ENCODE peak calls at places on chromosomes 16 and 17, in five cellular contexts. One of them, this sample, is unnamed.

GRCh38 chr16:49452568-49452967 is 79.0 kb downstream of the C16orf78 start:
- DNase-seq in GM18507: no peak
- DNase-seq in progenitor cell of endocrine pancreas: no peak
- DNase-seq in prostate gland: no peak
- DNase-seq in Ammon's horn: no peak
- DNase-seq in this sample: no peak

GRCh38 chr17:34582185-34582900 is 3.0 kb downstream of the TMEM132E start:
- DNase-seq in GM18507: no peak
- DNase-seq in prostate gland: no peak
- DNase-seq in Ammon's horn: no peak
- DNase-seq in progenitor cell of endocrine pancreas: no peak
- DNase-seq in this sample: peak

GRCh38 chr17:48575673-48576478 is 2.3 kb downstream of the HOXB4 start:
- DNase-seq in progenitor cell of endocrine pancreas: no peak
- DNase-seq in Ammon's horn: no peak
- DNase-seq in prostate gland: no peak
- DNase-seq in GM18507: no peak
- DNase-seq in this sample: no peak

GRCh38 chr17:39755550-39756375 is 18.0 kb downstream of the GRB7 start:
- DNase-seq in Ammon's horn: no peak
- DNase-seq in progenitor cell of endocrine pancreas: no peak
- DNase-seq in prostate gland: no peak
- DNase-seq in GM18507: no peak
- DNase-seq in this sample: no peak

GRCh38 chr17:43755389-43755875 is 3.2 kb downstream of the SOST start:
- DNase-seq in Ammon's horn: no peak
- DNase-seq in prostate gland: no peak
- DNase-seq in progenitor cell of endocrine pancreas: peak
- DNase-seq in GM18507: no peak
- DNase-seq in this sample: peak

GRCh38 chr16:24950275-24950674 is 64.9 kb downstream of the ARHGAP17 start:
- DNase-seq in Ammon's horn: no peak
- DNase-seq in GM18507: no peak
- DNase-seq in prostate gland: no peak
- DNase-seq in progenitor cell of endocrine pancreas: no peak
- DNase-seq in this sample: no peak

GRCh38 chr17:32240745-32241144 is 24.9 kb upstream of the RHBDL3 start:
- DNase-seq in GM18507: no peak
- DNase-seq in prostate gland: no peak
- DNase-seq in Ammon's horn: no peak
- DNase-seq in progenitor cell of endocrine pancreas: no peak
- DNase-seq in this sample: peak

GRCh38 chr16:886802-887731 is 83.7 kb downstream of the LMF1 start:
- DNase-seq in GM18507: no peak
- DNase-seq in prostate gland: no peak
- DNase-seq in Ammon's horn: no peak
- DNase-seq in progenitor cell of endocrine pancreas: no peak
- DNase-seq in this sample: no peak

GRCh38 chr16:21638573-21638975 is 13.8 kb downstream of the IGSF6 start:
- DNase-seq in prostate gland: no peak
- DNase-seq in GM18507: no peak
- DNase-seq in Ammon's horn: no peak
- DNase-seq in progenitor cell of endocrine pancreas: no peak
- DNase-seq in this sample: no peak

GRCh38 chr17:73906896-73907600 is 262.8 kb upstream of the SDK2 start:
- DNase-seq in prostate gland: no peak
- DNase-seq in GM18507: no peak
- DNase-seq in Ammon's horn: no peak
- DNase-seq in progenitor cell of endocrine pancreas: no peak
- DNase-seq in this sample: no peak

GRCh38 chr17:43891851-43892671 is 15.3 kb downstream of the MPP2 start:
- DNase-seq in prostate gland: no peak
- DNase-seq in Ammon's horn: no peak
- DNase-seq in GM18507: no peak
- DNase-seq in progenitor cell of endocrine pancreas: no peak
- DNase-seq in this sample: no peak

GRCh38 chr17:5825717-5826330 is 241.5 kb upstream of the NLRP1 start:
- DNase-seq in progenitor cell of endocrine pancreas: no peak
- DNase-seq in GM18507: no peak
- DNase-seq in Ammon's horn: no peak
- DNase-seq in prostate gland: no peak
- DNase-seq in this sample: no peak

GRCh38 chr17:63988741-63989621 is 9.2 kb upstream of the PRR29 start:
- DNase-seq in Ammon's horn: no peak
- DNase-seq in progenitor cell of endocrine pancreas: no peak
- DNase-seq in GM18507: no peak
- DNase-seq in prostate gland: no peak
- DNase-seq in this sample: no peak

GRCh38 chr16:1613728-1614225 is 1.6 kb downstream of the CRAMP1 start:
- DNase-seq in prostate gland: peak
- DNase-seq in Ammon's horn: no peak
- DNase-seq in progenitor cell of endocrine pancreas: no peak
- DNase-seq in GM18507: no peak
- DNase-seq in this sample: no peak

GRCh38 chr17:17144916-17145665 is 61.0 kb downstream of the PLD6 start:
- DNase-seq in progenitor cell of endocrine pancreas: no peak
- DNase-seq in prostate gland: no peak
- DNase-seq in Ammon's horn: no peak
- DNase-seq in GM18507: no peak
- DNase-seq in this sample: no peak

GRCh38 chr17:75980188-75981018 is 1.4 kb downstream of the TEN1 start:
- DNase-seq in prostate gland: no peak
- DNase-seq in Ammon's horn: no peak
- DNase-seq in GM18507: no peak
- DNase-seq in progenitor cell of endocrine pancreas: no peak
- DNase-seq in this sample: no peak

GRCh38 chr16:3999479-3999868 is 116.8 kb downstream of the ADCY9 start:
- DNase-seq in Ammon's horn: peak
- DNase-seq in progenitor cell of endocrine pancreas: no peak
- DNase-seq in prostate gland: no peak
- DNase-seq in GM18507: no peak
- DNase-seq in this sample: no peak

GRCh38 chr17:32859857-32860525 is 16.9 kb downstream of the MYO1D start:
- DNase-seq in Ammon's horn: no peak
- DNase-seq in progenitor cell of endocrine pancreas: no peak
- DNase-seq in GM18507: no peak
- DNase-seq in prostate gland: no peak
- DNase-seq in this sample: no peak

GRCh38 chr17:58330544-58330996 is 2.0 kb upstream of the TSPOAP1 start:
- DNase-seq in GM18507: no peak
- DNase-seq in progenitor cell of endocrine pancreas: no peak
- DNase-seq in Ammon's horn: no peak
- DNase-seq in prostate gland: no peak
- DNase-seq in this sample: no peak

GRCh38 chr16:87464691-87465300 is 28.0 kb downstream of the ZCCHC14 start:
- DNase-seq in GM18507: no peak
- DNase-seq in Ammon's horn: peak
- DNase-seq in progenitor cell of endocrine pancreas: no peak
- DNase-seq in prostate gland: no peak
- DNase-seq in this sample: no peak

GRCh38 chr16:78147846-78148535 is 48.5 kb downstream of the WWOX start:
- DNase-seq in progenitor cell of endocrine pancreas: no peak
- DNase-seq in prostate gland: no peak
- DNase-seq in GM18507: no peak
- DNase-seq in Ammon's horn: no peak
- DNase-seq in this sample: no peak

GRCh38 chr17:19461139-19461538 is 50.1 kb downstream of the RNF112 start:
- DNase-seq in progenitor cell of endocrine pancreas: no peak
- DNase-seq in Ammon's horn: peak
- DNase-seq in prostate gland: no peak
- DNase-seq in GM18507: no peak
- DNase-seq in this sample: no peak

GRCh38 chr16:84543931-84544776 is 39.7 kb upstream of the MEAK7 start:
- DNase-seq in prostate gland: no peak
- DNase-seq in progenitor cell of endocrine pancreas: no peak
- DNase-seq in Ammon's horn: peak
- DNase-seq in GM18507: no peak
- DNase-seq in this sample: no peak

GRCh38 chr17:66165537-66166123 is 26.3 kb downstream of the CEP112 start:
- DNase-seq in Ammon's horn: peak
- DNase-seq in prostate gland: peak
- DNase-seq in progenitor cell of endocrine pancreas: no peak
- DNase-seq in GM18507: peak
- DNase-seq in this sample: peak

GRCh38 chr16:2811703-2812471 is 5.2 kb upstream of the PRSS21 start:
- DNase-seq in prostate gland: no peak
- DNase-seq in GM18507: no peak
- DNase-seq in progenitor cell of endocrine pancreas: no peak
- DNase-seq in Ammon's horn: no peak
- DNase-seq in this sample: no peak

GRCh38 chr16:84266451-84266850 is 26.6 kb upstream of the KCNG4 start:
- DNase-seq in Ammon's horn: peak
- DNase-seq in progenitor cell of endocrine pancreas: no peak
- DNase-seq in GM18507: no peak
- DNase-seq in prostate gland: no peak
- DNase-seq in this sample: peak

GRCh38 chr17:27446569-27447301 is 9.5 kb upstream of the KSR1 start:
- DNase-seq in prostate gland: no peak
- DNase-seq in GM18507: no peak
- DNase-seq in Ammon's horn: no peak
- DNase-seq in progenitor cell of endocrine pancreas: no peak
- DNase-seq in this sample: no peak

GRCh38 chr17:37107406-37108083 is 158.8 kb downstream of the AATF start:
- DNase-seq in GM18507: no peak
- DNase-seq in Ammon's horn: peak
- DNase-seq in progenitor cell of endocrine pancreas: no peak
- DNase-seq in prostate gland: peak
- DNase-seq in this sample: peak

GRCh38 chr17:75059369-75060345 is 12.6 kb downstream of the KCTD2 start:
- DNase-seq in GM18507: no peak
- DNase-seq in Ammon's horn: peak
- DNase-seq in prostate gland: peak
- DNase-seq in progenitor cell of endocrine pancreas: no peak
- DNase-seq in this sample: peak

GRCh38 chr16:13959626-13960025 is 39.7 kb downstream of the ERCC4 start:
- DNase-seq in progenitor cell of endocrine pancreas: no peak
- DNase-seq in prostate gland: no peak
- DNase-seq in GM18507: no peak
- DNase-seq in Ammon's horn: no peak
- DNase-seq in this sample: no peak

GRCh38 chr17:48854774-48855476 is 24.1 kb downstream of the CALCOCO2 start:
- DNase-seq in prostate gland: no peak
- DNase-seq in GM18507: no peak
- DNase-seq in progenitor cell of endocrine pancreas: no peak
- DNase-seq in Ammon's horn: no peak
- DNase-seq in this sample: no peak

GRCh38 chr17:72840019-72840418 is 252.5 kb downstream of the SLC39A11 start:
- DNase-seq in GM18507: no peak
- DNase-seq in Ammon's horn: peak
- DNase-seq in prostate gland: no peak
- DNase-seq in progenitor cell of endocrine pancreas: no peak
- DNase-seq in this sample: no peak

GRCh38 chr17:72176902-72177660 is 56.3 kb downstream of the SOX9 start:
- DNase-seq in Ammon's horn: no peak
- DNase-seq in GM18507: no peak
- DNase-seq in progenitor cell of endocrine pancreas: no peak
- DNase-seq in prostate gland: no peak
- DNase-seq in this sample: no peak

GRCh38 chr16:12260647-12261262 is 284.2 kb downstream of the SNX29 start:
- DNase-seq in GM18507: no peak
- DNase-seq in prostate gland: no peak
- DNase-seq in Ammon's horn: no peak
- DNase-seq in progenitor cell of endocrine pancreas: no peak
- DNase-seq in this sample: no peak

GRCh38 chr17:77186141-77186604 is 45.4 kb downstream of the SEC14L1 start:
- DNase-seq in progenitor cell of endocrine pancreas: no peak
- DNase-seq in GM18507: no peak
- DNase-seq in Ammon's horn: no peak
- DNase-seq in prostate gland: no peak
- DNase-seq in this sample: peak

GRCh38 chr16:57612494-57612893 is 15.9 kb upstream of the ADGRG1 start:
- DNase-seq in progenitor cell of endocrine pancreas: peak
- DNase-seq in prostate gland: no peak
- DNase-seq in GM18507: no peak
- DNase-seq in Ammon's horn: no peak
- DNase-seq in this sample: no peak